ENCODE peak calls at places on chromosomes 16 and 17, in ten cellular contexts. One of them, this sample, is unnamed.

GRCh38 chr17:63676540-63676933 is 23.4 kb downstream of the LIMD2 start:
- DNase-seq in NCI-H1436: no peak
- DNase-seq in A549: no peak
- DNase-seq in activated T-helper 1 cell treated with anti-CD3 and anti-CD28 coated beads, Interleukin-2, amount 50 U/mL, for 16 hours: no peak
- DNase-seq in GM03348: no peak
- DNase-seq in SW480: no peak
- DNase-seq in fibroblast of lung: no peak
- DNase-seq in stimulated activated CD4-positive, alpha-beta T cell treated with anti-CD3 and anti-CD28 coated beads, Interleukin-4, amount 100 ng/mL, for 48 hours: no peak
- DNase-seq in neuronal stem cell: no peak
- DNase-seq in stimulated activated naive CD4-positive, alpha-beta T cell: no peak
- DNase-seq in this sample: no peak

GRCh38 chr17:14672830-14673229 is 371.9 kb downstream of the HS3ST3B1 start:
- DNase-seq in fibroblast of lung: peak
- DNase-seq in stimulated activated CD4-positive, alpha-beta T cell treated with anti-CD3 and anti-CD28 coated beads, Interleukin-4, amount 100 ng/mL, for 48 hours: no peak
- DNase-seq in neuronal stem cell: no peak
- DNase-seq in GM03348: peak
- DNase-seq in NCI-H1436: no peak
- DNase-seq in SW480: peak
- DNase-seq in activated T-helper 1 cell treated with anti-CD3 and anti-CD28 coated beads, Interleukin-2, amount 50 U/mL, for 16 hours: no peak
- DNase-seq in stimulated activated naive CD4-positive, alpha-beta T cell: no peak
- DNase-seq in A549: no peak
- DNase-seq in this sample: no peak

GRCh38 chr16:56938664-56939513 is 6.9 kb downstream of the HERPUD1 start:
- DNase-seq in stimulated activated naive CD4-positive, alpha-beta T cell: no peak
- DNase-seq in neuronal stem cell: no peak
- DNase-seq in activated T-helper 1 cell treated with anti-CD3 and anti-CD28 coated beads, Interleukin-2, amount 50 U/mL, for 16 hours: no peak
- DNase-seq in SW480: no peak
- DNase-seq in A549: no peak
- DNase-seq in stimulated activated CD4-positive, alpha-beta T cell treated with anti-CD3 and anti-CD28 coated beads, Interleukin-4, amount 100 ng/mL, for 48 hours: peak
- DNase-seq in GM03348: no peak
- DNase-seq in fibroblast of lung: no peak
- DNase-seq in NCI-H1436: no peak
- DNase-seq in this sample: no peak

GRCh38 chr17:79836952-79837887 is 2.0 kb downstream of the CBX4 start:
- DNase-seq in activated T-helper 1 cell treated with anti-CD3 and anti-CD28 coated beads, Interleukin-2, amount 50 U/mL, for 16 hours: no peak
- DNase-seq in fibroblast of lung: peak
- DNase-seq in SW480: peak
- DNase-seq in stimulated activated CD4-positive, alpha-beta T cell treated with anti-CD3 and anti-CD28 coated beads, Interleukin-4, amount 100 ng/mL, for 48 hours: no peak
- DNase-seq in NCI-H1436: peak
- DNase-seq in GM03348: peak
- DNase-seq in A549: peak
- DNase-seq in stimulated activated naive CD4-positive, alpha-beta T cell: no peak
- DNase-seq in neuronal stem cell: no peak
- DNase-seq in this sample: no peak

GRCh38 chr17:51397361-51398127 is 137.2 kb downstream of the UTP18 start:
- DNase-seq in stimulated activated naive CD4-positive, alpha-beta T cell: no peak
- DNase-seq in A549: peak
- DNase-seq in SW480: peak
- DNase-seq in fibroblast of lung: no peak
- DNase-seq in stimulated activated CD4-positive, alpha-beta T cell treated with anti-CD3 and anti-CD28 coated beads, Interleukin-4, amount 100 ng/mL, for 48 hours: no peak
- DNase-seq in NCI-H1436: no peak
- DNase-seq in neuronal stem cell: no peak
- DNase-seq in activated T-helper 1 cell treated with anti-CD3 and anti-CD28 coated beads, Interleukin-2, amount 50 U/mL, for 16 hours: no peak
- DNase-seq in GM03348: no peak
- DNase-seq in this sample: no peak

GRCh38 chr17:27504188-27504995 is 48.1 kb downstream of the KSR1 start:
- DNase-seq in GM03348: no peak
- DNase-seq in activated T-helper 1 cell treated with anti-CD3 and anti-CD28 coated beads, Interleukin-2, amount 50 U/mL, for 16 hours: no peak
- DNase-seq in SW480: no peak
- DNase-seq in neuronal stem cell: no peak
- DNase-seq in stimulated activated CD4-positive, alpha-beta T cell treated with anti-CD3 and anti-CD28 coated beads, Interleukin-4, amount 100 ng/mL, for 48 hours: no peak
- DNase-seq in stimulated activated naive CD4-positive, alpha-beta T cell: no peak
- DNase-seq in NCI-H1436: peak
- DNase-seq in A549: no peak
- DNase-seq in fibroblast of lung: no peak
- DNase-seq in this sample: no peak

GRCh38 chr16:90023078-90023447 is 3.8 kb upstream of the DBNDD1 start:
- DNase-seq in NCI-H1436: no peak
- DNase-seq in stimulated activated naive CD4-positive, alpha-beta T cell: no peak
- DNase-seq in A549: no peak
- DNase-seq in stimulated activated CD4-positive, alpha-beta T cell treated with anti-CD3 and anti-CD28 coated beads, Interleukin-4, amount 100 ng/mL, for 48 hours: no peak
- DNase-seq in GM03348: peak
- DNase-seq in fibroblast of lung: no peak
- DNase-seq in neuronal stem cell: no peak
- DNase-seq in SW480: no peak
- DNase-seq in activated T-helper 1 cell treated with anti-CD3 and anti-CD28 coated beads, Interleukin-2, amount 50 U/mL, for 16 hours: no peak
- DNase-seq in this sample: no peak

GRCh38 chr16:5575846-5576245 is 478.3 kb upstream of the EEF2KMT start:
- DNase-seq in GM03348: no peak
- DNase-seq in A549: no peak
- DNase-seq in activated T-helper 1 cell treated with anti-CD3 and anti-CD28 coated beads, Interleukin-2, amount 50 U/mL, for 16 hours: no peak
- DNase-seq in neuronal stem cell: no peak
- DNase-seq in SW480: no peak
- DNase-seq in fibroblast of lung: no peak
- DNase-seq in stimulated activated CD4-positive, alpha-beta T cell treated with anti-CD3 and anti-CD28 coated beads, Interleukin-4, amount 100 ng/mL, for 48 hours: no peak
- DNase-seq in NCI-H1436: no peak
- DNase-seq in stimulated activated naive CD4-positive, alpha-beta T cell: no peak
- DNase-seq in this sample: no peak

GRCh38 chr17:27491713-27492190 is 35.5 kb downstream of the KSR1 start:
- DNase-seq in A549: no peak
- DNase-seq in GM03348: no peak
- DNase-seq in activated T-helper 1 cell treated with anti-CD3 and anti-CD28 coated beads, Interleukin-2, amount 50 U/mL, for 16 hours: no peak
- DNase-seq in NCI-H1436: no peak
- DNase-seq in stimulated activated naive CD4-positive, alpha-beta T cell: no peak
- DNase-seq in stimulated activated CD4-positive, alpha-beta T cell treated with anti-CD3 and anti-CD28 coated beads, Interleukin-4, amount 100 ng/mL, for 48 hours: no peak
- DNase-seq in fibroblast of lung: no peak
- DNase-seq in neuronal stem cell: no peak
- DNase-seq in SW480: no peak
- DNase-seq in this sample: no peak

GRCh38 chr16:56389554-56389953 is 35.8 kb downstream of the AMFR start:
- DNase-seq in NCI-H1436: no peak
- DNase-seq in GM03348: peak
- DNase-seq in neuronal stem cell: no peak
- DNase-seq in A549: peak
- DNase-seq in activated T-helper 1 cell treated with anti-CD3 and anti-CD28 coated beads, Interleukin-2, amount 50 U/mL, for 16 hours: no peak
- DNase-seq in stimulated activated naive CD4-positive, alpha-beta T cell: no peak
- DNase-seq in SW480: no peak
- DNase-seq in fibroblast of lung: peak
- DNase-seq in stimulated activated CD4-positive, alpha-beta T cell treated with anti-CD3 and anti-CD28 coated beads, Interleukin-4, amount 100 ng/mL, for 48 hours: no peak
- DNase-seq in this sample: no peak

GRCh38 chr16:19284207-19284606 is 1.3 kb upstream of the CLEC19A start:
- DNase-seq in activated T-helper 1 cell treated with anti-CD3 and anti-CD28 coated beads, Interleukin-2, amount 50 U/mL, for 16 hours: no peak
- DNase-seq in fibroblast of lung: no peak
- DNase-seq in SW480: peak
- DNase-seq in A549: peak
- DNase-seq in stimulated activated naive CD4-positive, alpha-beta T cell: no peak
- DNase-seq in neuronal stem cell: no peak
- DNase-seq in NCI-H1436: no peak
- DNase-seq in stimulated activated CD4-positive, alpha-beta T cell treated with anti-CD3 and anti-CD28 coated beads, Interleukin-4, amount 100 ng/mL, for 48 hours: no peak
- DNase-seq in GM03348: no peak
- DNase-seq in this sample: no peak

GRCh38 chr16:52051773-52052172 is 495.2 kb downstream of the TOX3 start:
- DNase-seq in NCI-H1436: no peak
- DNase-seq in activated T-helper 1 cell treated with anti-CD3 and anti-CD28 coated beads, Interleukin-2, amount 50 U/mL, for 16 hours: no peak
- DNase-seq in GM03348: no peak
- DNase-seq in stimulated activated CD4-positive, alpha-beta T cell treated with anti-CD3 and anti-CD28 coated beads, Interleukin-4, amount 100 ng/mL, for 48 hours: no peak
- DNase-seq in SW480: no peak
- DNase-seq in A549: no peak
- DNase-seq in neuronal stem cell: no peak
- DNase-seq in fibroblast of lung: no peak
- DNase-seq in stimulated activated naive CD4-positive, alpha-beta T cell: no peak
- DNase-seq in this sample: no peak

GRCh38 chr17:77316191-77316641 is 175.4 kb downstream of the SEC14L1 start:
- DNase-seq in stimulated activated CD4-positive, alpha-beta T cell treated with anti-CD3 and anti-CD28 coated beads, Interleukin-4, amount 100 ng/mL, for 48 hours: no peak
- DNase-seq in neuronal stem cell: no peak
- DNase-seq in GM03348: peak
- DNase-seq in fibroblast of lung: peak
- DNase-seq in SW480: no peak
- DNase-seq in NCI-H1436: no peak
- DNase-seq in stimulated activated naive CD4-positive, alpha-beta T cell: no peak
- DNase-seq in A549: peak
- DNase-seq in activated T-helper 1 cell treated with anti-CD3 and anti-CD28 coated beads, Interleukin-2, amount 50 U/mL, for 16 hours: no peak
- DNase-seq in this sample: no peak

GRCh38 chr17:64420143-64420670 is 28.7 kb upstream of the MILR1 start:
- DNase-seq in fibroblast of lung: peak
- DNase-seq in stimulated activated naive CD4-positive, alpha-beta T cell: peak
- DNase-seq in activated T-helper 1 cell treated with anti-CD3 and anti-CD28 coated beads, Interleukin-2, amount 50 U/mL, for 16 hours: no peak
- DNase-seq in A549: peak
- DNase-seq in neuronal stem cell: peak
- DNase-seq in SW480: peak
- DNase-seq in stimulated activated CD4-positive, alpha-beta T cell treated with anti-CD3 and anti-CD28 coated beads, Interleukin-4, amount 100 ng/mL, for 48 hours: no peak
- DNase-seq in NCI-H1436: peak
- DNase-seq in GM03348: peak
- DNase-seq in this sample: no peak

GRCh38 chr16:23842137-23842600 is 6.4 kb downstream of the PRKCB start:
- DNase-seq in A549: no peak
- DNase-seq in SW480: no peak
- DNase-seq in NCI-H1436: no peak
- DNase-seq in fibroblast of lung: no peak
- DNase-seq in GM03348: no peak
- DNase-seq in stimulated activated CD4-positive, alpha-beta T cell treated with anti-CD3 and anti-CD28 coated beads, Interleukin-4, amount 100 ng/mL, for 48 hours: peak
- DNase-seq in activated T-helper 1 cell treated with anti-CD3 and anti-CD28 coated beads, Interleukin-2, amount 50 U/mL, for 16 hours: no peak
- DNase-seq in neuronal stem cell: no peak
- DNase-seq in stimulated activated naive CD4-positive, alpha-beta T cell: no peak
- DNase-seq in this sample: no peak

GRCh38 chr16:70290949-70291519 is 1.7 kb upstream of the AARS1 start:
- DNase-seq in fibroblast of lung: peak
- DNase-seq in neuronal stem cell: no peak
- DNase-seq in GM03348: no peak
- DNase-seq in A549: no peak
- DNase-seq in activated T-helper 1 cell treated with anti-CD3 and anti-CD28 coated beads, Interleukin-2, amount 50 U/mL, for 16 hours: no peak
- DNase-seq in stimulated activated naive CD4-positive, alpha-beta T cell: no peak
- DNase-seq in SW480: no peak
- DNase-seq in stimulated activated CD4-positive, alpha-beta T cell treated with anti-CD3 and anti-CD28 coated beads, Interleukin-4, amount 100 ng/mL, for 48 hours: no peak
- DNase-seq in NCI-H1436: no peak
- DNase-seq in this sample: no peak

GRCh38 chr16:17295948-17296347 is 174.8 kb downstream of the XYLT1 start:
- DNase-seq in GM03348: no peak
- DNase-seq in fibroblast of lung: no peak
- DNase-seq in stimulated activated naive CD4-positive, alpha-beta T cell: no peak
- DNase-seq in SW480: no peak
- DNase-seq in activated T-helper 1 cell treated with anti-CD3 and anti-CD28 coated beads, Interleukin-2, amount 50 U/mL, for 16 hours: no peak
- DNase-seq in stimulated activated CD4-positive, alpha-beta T cell treated with anti-CD3 and anti-CD28 coated beads, Interleukin-4, amount 100 ng/mL, for 48 hours: no peak
- DNase-seq in NCI-H1436: no peak
- DNase-seq in neuronal stem cell: no peak
- DNase-seq in A549: no peak
- DNase-seq in this sample: no peak

GRCh38 chr17:35373984-35374765 is 754 bp upstream of the SLFN11 start:
- DNase-seq in NCI-H1436: no peak
- DNase-seq in A549: peak
- DNase-seq in GM03348: peak
- DNase-seq in fibroblast of lung: peak
- DNase-seq in neuronal stem cell: peak
- DNase-seq in stimulated activated naive CD4-positive, alpha-beta T cell: peak
- DNase-seq in stimulated activated CD4-positive, alpha-beta T cell treated with anti-CD3 and anti-CD28 coated beads, Interleukin-4, amount 100 ng/mL, for 48 hours: peak
- DNase-seq in SW480: no peak
- DNase-seq in activated T-helper 1 cell treated with anti-CD3 and anti-CD28 coated beads, Interleukin-2, amount 50 U/mL, for 16 hours: peak
- DNase-seq in this sample: peak